ENCODE peak calls at places on chromosomes 2 and 18, in four cellular contexts. L is breast epithelium; M is occipital lobe; V is activated naive CD4-positive, alpha-beta T cell. J is an unnamed sample.

GRCh38 chr18:76450912-76451421 is 44.1 kb downstream of the ZNF516 start:
- DNase-seq in V (no peak), L (peak), M (no peak), J (peak)

GRCh38 chr2:224222976-224223375 is 178.9 kb downstream of the FAM124B start:
- DNase-seq in V (no peak), M (no peak), L (no peak), J (no peak)

GRCh38 chr2:60453301-60453700 is 100.2 kb downstream of the BCL11A start:
- DNase-seq in V (no peak), L (no peak), M (no peak), J (no peak)

GRCh38 chr2:181395871-181396574 is 61.2 kb upstream of the ITGA4 start:
- DNase-seq in M (no peak), V (no peak), L (no peak), J (no peak)

GRCh38 chr2:75044291-75044690 is 85.8 kb downstream of the POLE4 start:
- DNase-seq in L (no peak), M (no peak), V (no peak), J (no peak)

GRCh38 chr2:66862871-66863650 is 428.1 kb downstream of the MEIS1 start:
- DNase-seq in L (no peak), M (no peak), V (no peak), J (peak)

GRCh38 chr2:74984947-74985637 is 26.6 kb downstream of the POLE4 start:
- DNase-seq in L (no peak), V (no peak), M (no peak), J (no peak)

GRCh38 chr2:6977095-6977777 is 60.0 kb downstream of the RNF144A start:
- DNase-seq in V (no peak), L (peak), M (peak), J (no peak)

GRCh38 chr18:57803119-57803969 is at the start of gene ATP8B1:
- DNase-seq in M (peak), V (no peak), L (peak), J (peak)

GRCh38 chr18:46712406-46712805 is 44.4 kb downstream of the ST8SIA5 start:
- DNase-seq in M (peak), L (no peak), V (no peak), J (peak)

GRCh38 chr2:210199186-210199765 is 26.0 kb downstream of the ACADL start:
- DNase-seq in M (no peak), L (no peak), V (no peak), J (peak)

GRCh38 chr2:20050104-20050711 is 1.2 kb downstream of the LAPTM4A start:
- DNase-seq in V (no peak), L (no peak), M (no peak), J (peak)

GRCh38 chr2:205054789-205055188 is 509.5 kb downstream of the PARD3B start:
- DNase-seq in L (no peak), M (no peak), V (no peak), J (no peak)

GRCh38 chr2:58291726-58292430 is 50.8 kb upstream of the FANCL start:
- DNase-seq in V (no peak), M (no peak), L (no peak), J (no peak)

GRCh38 chr2:122542646-122543045 is 787.2 kb downstream of the TSN start:
- DNase-seq in L (no peak), M (no peak), V (no peak), J (no peak)

GRCh38 chr2:23681356-23682140 is 245.4 kb downstream of the ATAD2B start:
- DNase-seq in M (no peak), L (no peak), V (no peak), J (no peak)

GRCh38 chr2:207869784-207870778 is 100.4 kb upstream of the FZD5 start:
- DNase-seq in L (no peak), V (no peak), M (no peak), J (peak)

GRCh38 chr2:134253804-134254203 is at the start of gene MGAT5:
- DNase-seq in M (no peak), V (no peak), L (no peak), J (no peak)

GRCh38 chr2:164896634-164897033 is 55.0 kb upstream of the COBLL1 start:
- DNase-seq in V (no peak), L (no peak), M (no peak), J (peak)

GRCh38 chr2:62114564-62114963 is 81.4 kb upstream of the B3GNT2 start:
- DNase-seq in L (no peak), V (no peak), M (no peak), J (no peak)

GRCh38 chr2:11962707-11963358 is 216.4 kb downstream of the LPIN1 start:
- DNase-seq in M (no peak), V (no peak), L (no peak), J (no peak)

GRCh38 chr2:15359716-15360531 is 201.2 kb downstream of the NBAS start:
- DNase-seq in V (no peak), L (no peak), M (no peak), J (peak)

GRCh38 chr2:41145066-41145465 is 693.2 kb upstream of the SLC8A1 start:
- DNase-seq in V (no peak), L (no peak), M (no peak), J (no peak)

GRCh38 chr18:49168970-49169619 is 218.3 kb upstream of the SMAD7 start:
- DNase-seq in V (no peak), L (no peak), M (no peak), J (no peak)

J was measured in HCEC 1CT.